ENCODE peak calls at places on chromosome 14, in seven cellular contexts. One of them, this sample, is unnamed.

GRCh38 chr14:76976623-76977005 is 51.9 kb downstream of the IRF2BPL start:
- DNase-seq in GM12892: no peak
- DNase-seq in GM12878: no peak
- DNase-seq in K562: no peak
- DNase-seq in HepG2: no peak
- DNase-seq in SK-N-SH: no peak
- DNase-seq in H1: no peak
- DNase-seq in this sample: no peak

GRCh38 chr14:91125271-91125661 is 11.4 kb downstream of the DGLUCY start:
- DNase-seq in GM12892: no peak
- DNase-seq in GM12878: no peak
- DNase-seq in K562: no peak
- DNase-seq in HepG2: no peak
- DNase-seq in SK-N-SH: no peak
- DNase-seq in H1: no peak
- DNase-seq in this sample: no peak

GRCh38 chr14:78016532-78016931 is 153.6 kb upstream of the NRXN3 start:
- DNase-seq in GM12892: no peak
- DNase-seq in GM12878: no peak
- DNase-seq in K562: no peak
- DNase-seq in HepG2: no peak
- DNase-seq in SK-N-SH: no peak
- DNase-seq in H1: no peak
- DNase-seq in this sample: no peak

GRCh38 chr14:23559010-23559920 is 3.2 kb downstream of the THTPA start:
- DNase-seq in GM12892: no peak
- DNase-seq in GM12878: no peak
- DNase-seq in K562: peak
- DNase-seq in HepG2: peak
- DNase-seq in SK-N-SH: peak
- DNase-seq in H1: no peak
- DNase-seq in this sample: no peak

GRCh38 chr14:94392510-94392935 is 4.1 kb upstream of the SERPINA1 start:
- DNase-seq in GM12892: no peak
- DNase-seq in GM12878: peak
- DNase-seq in K562: no peak
- DNase-seq in HepG2: peak
- DNase-seq in SK-N-SH: no peak
- DNase-seq in H1: no peak
- DNase-seq in this sample: no peak

GRCh38 chr14:72679106-72679505 is 214.8 kb downstream of the DPF3 start:
- DNase-seq in GM12892: no peak
- DNase-seq in GM12878: no peak
- DNase-seq in K562: no peak
- DNase-seq in HepG2: no peak
- DNase-seq in SK-N-SH: peak
- DNase-seq in H1: no peak
- DNase-seq in this sample: no peak

GRCh38 chr14:90522585-90523191 is 125.9 kb downstream of the CALM1 start:
- DNase-seq in GM12892: no peak
- DNase-seq in GM12878: no peak
- DNase-seq in K562: no peak
- DNase-seq in HepG2: no peak
- DNase-seq in SK-N-SH: peak
- DNase-seq in H1: no peak
- DNase-seq in this sample: no peak

GRCh38 chr14:95361373-95362179 is 41.9 kb upstream of the CLMN start:
- DNase-seq in GM12892: peak
- DNase-seq in GM12878: no peak
- DNase-seq in K562: peak
- DNase-seq in HepG2: no peak
- DNase-seq in SK-N-SH: peak
- DNase-seq in H1: peak
- DNase-seq in this sample: peak

GRCh38 chr14:52315355-52315718 is 1.2 kb downstream of the PTGER2 start:
- DNase-seq in GM12892: no peak
- DNase-seq in GM12878: no peak
- DNase-seq in K562: no peak
- DNase-seq in HepG2: no peak
- DNase-seq in SK-N-SH: no peak
- DNase-seq in H1: no peak
- DNase-seq in this sample: no peak

GRCh38 chr14:74867673-74868072 is 8.3 kb downstream of the PROX2 start:
- DNase-seq in GM12892: no peak
- DNase-seq in GM12878: no peak
- DNase-seq in K562: no peak
- DNase-seq in HepG2: no peak
- DNase-seq in SK-N-SH: peak
- DNase-seq in H1: no peak
- DNase-seq in this sample: no peak

GRCh38 chr14:52044791-52045522 is 23.9 kb downstream of the NID2 start:
- DNase-seq in GM12892: no peak
- DNase-seq in GM12878: no peak
- DNase-seq in K562: no peak
- DNase-seq in HepG2: no peak
- DNase-seq in SK-N-SH: no peak
- DNase-seq in H1: no peak
- DNase-seq in this sample: no peak

GRCh38 chr14:28577711-28578131 is 188.9 kb upstream of the FOXG1 start:
- DNase-seq in GM12892: no peak
- DNase-seq in GM12878: no peak
- DNase-seq in K562: no peak
- DNase-seq in HepG2: no peak
- DNase-seq in SK-N-SH: no peak
- DNase-seq in H1: no peak
- DNase-seq in this sample: no peak

GRCh38 chr14:45252356-45253069 is 489 bp downstream of the MIS18BP1 start:
- DNase-seq in GM12892: no peak
- DNase-seq in GM12878: no peak
- DNase-seq in K562: no peak
- DNase-seq in HepG2: no peak
- DNase-seq in SK-N-SH: peak
- DNase-seq in H1: no peak
- DNase-seq in this sample: no peak

GRCh38 chr14:67900188-67900587 is 80.6 kb downstream of the RAD51B start:
- DNase-seq in GM12892: no peak
- DNase-seq in GM12878: no peak
- DNase-seq in K562: no peak
- DNase-seq in HepG2: no peak
- DNase-seq in SK-N-SH: no peak
- DNase-seq in H1: no peak
- DNase-seq in this sample: no peak

GRCh38 chr14:76904100-76904739 is 78.0 kb downstream of the LRRC74A start:
- DNase-seq in GM12892: no peak
- DNase-seq in GM12878: no peak
- DNase-seq in K562: no peak
- DNase-seq in HepG2: no peak
- DNase-seq in SK-N-SH: peak
- DNase-seq in H1: no peak
- DNase-seq in this sample: no peak

GRCh38 chr14:89681086-89682018 is 264.3 kb upstream of the FOXN3 start:
- DNase-seq in GM12892: peak
- DNase-seq in GM12878: peak
- DNase-seq in K562: no peak
- DNase-seq in HepG2: no peak
- DNase-seq in SK-N-SH: no peak
- DNase-seq in H1: no peak
- DNase-seq in this sample: no peak

GRCh38 chr14:88554458-88555286 is at the start of gene PTPN21:
- DNase-seq in GM12892: peak
- DNase-seq in GM12878: no peak
- DNase-seq in K562: peak
- DNase-seq in HepG2: peak
- DNase-seq in SK-N-SH: peak
- DNase-seq in H1: no peak
- DNase-seq in this sample: peak

GRCh38 chr14:32657081-32657480 is 281.6 kb upstream of the NPAS3 start:
- DNase-seq in GM12892: no peak
- DNase-seq in GM12878: peak
- DNase-seq in K562: no peak
- DNase-seq in HepG2: peak
- DNase-seq in SK-N-SH: no peak
- DNase-seq in H1: no peak
- DNase-seq in this sample: no peak

GRCh38 chr14:54669759-54670630 is 103.1 kb downstream of the SAMD4A start:
- DNase-seq in GM12892: no peak
- DNase-seq in GM12878: no peak
- DNase-seq in K562: no peak
- DNase-seq in HepG2: no peak
- DNase-seq in SK-N-SH: no peak
- DNase-seq in H1: no peak
- DNase-seq in this sample: no peak

GRCh38 chr14:42884100-42884499 is 1277.4 kb downstream of the LRFN5 start:
- DNase-seq in GM12892: no peak
- DNase-seq in GM12878: no peak
- DNase-seq in K562: no peak
- DNase-seq in HepG2: no peak
- DNase-seq in SK-N-SH: no peak
- DNase-seq in H1: no peak
- DNase-seq in this sample: no peak

GRCh38 chr14:64788706-64789105 is 84.5 kb downstream of the PLEKHG3 start:
- DNase-seq in GM12892: no peak
- DNase-seq in GM12878: no peak
- DNase-seq in K562: no peak
- DNase-seq in HepG2: no peak
- DNase-seq in SK-N-SH: no peak
- DNase-seq in H1: no peak
- DNase-seq in this sample: no peak

GRCh38 chr14:72416892-72417291 is 477.0 kb downstream of the DPF3 start:
- DNase-seq in GM12892: no peak
- DNase-seq in GM12878: peak
- DNase-seq in K562: no peak
- DNase-seq in HepG2: peak
- DNase-seq in SK-N-SH: peak
- DNase-seq in H1: no peak
- DNase-seq in this sample: no peak

GRCh38 chr14:50061664-50062437 is 54.5 kb downstream of the VCPKMT start:
- DNase-seq in GM12892: peak
- DNase-seq in GM12878: peak
- DNase-seq in K562: no peak
- DNase-seq in HepG2: peak
- DNase-seq in SK-N-SH: peak
- DNase-seq in H1: no peak
- DNase-seq in this sample: peak

GRCh38 chr14:95545769-95546168 is 10.9 kb downstream of the GLRX5 start:
- DNase-seq in GM12892: no peak
- DNase-seq in GM12878: no peak
- DNase-seq in K562: no peak
- DNase-seq in HepG2: no peak
- DNase-seq in SK-N-SH: no peak
- DNase-seq in H1: no peak
- DNase-seq in this sample: no peak

GRCh38 chr14:82854851-82855250 is 1321.2 kb upstream of the SEL1L start:
- DNase-seq in GM12892: no peak
- DNase-seq in GM12878: no peak
- DNase-seq in K562: no peak
- DNase-seq in HepG2: no peak
- DNase-seq in SK-N-SH: no peak
- DNase-seq in H1: no peak
- DNase-seq in this sample: no peak

GRCh38 chr14:82861321-82861720 is 1327.7 kb upstream of the SEL1L start:
- DNase-seq in GM12892: no peak
- DNase-seq in GM12878: no peak
- DNase-seq in K562: no peak
- DNase-seq in HepG2: no peak
- DNase-seq in SK-N-SH: no peak
- DNase-seq in H1: no peak
- DNase-seq in this sample: no peak

GRCh38 chr14:82854131-82854530 is 1320.5 kb upstream of the SEL1L start:
- DNase-seq in GM12892: no peak
- DNase-seq in GM12878: no peak
- DNase-seq in K562: no peak
- DNase-seq in HepG2: no peak
- DNase-seq in SK-N-SH: no peak
- DNase-seq in H1: no peak
- DNase-seq in this sample: no peak

GRCh38 chr14:82855912-82856381 is 1322.3 kb upstream of the SEL1L start:
- DNase-seq in GM12892: no peak
- DNase-seq in GM12878: no peak
- DNase-seq in K562: no peak
- DNase-seq in HepG2: no peak
- DNase-seq in SK-N-SH: peak
- DNase-seq in H1: no peak
- DNase-seq in this sample: no peak
- TF ChIP-seq TAF1 in GM12892: no peak
- TF ChIP-seq TAF1 in GM12878: no peak
- TF ChIP-seq TAF1 in K562: no peak
- TF ChIP-seq TAF1 in HepG2: no peak
- TF ChIP-seq TAF1 in SK-N-SH: no peak
- TF ChIP-seq TAF1 in H1: no peak
- TF ChIP-seq TAF1 in this sample: no peak

GRCh38 chr14:104800600-104801283 is at the start of gene ZBTB42:
- DNase-seq in GM12892: peak
- DNase-seq in GM12878: no peak
- DNase-seq in K562: no peak
- DNase-seq in HepG2: peak
- DNase-seq in SK-N-SH: peak
- DNase-seq in H1: no peak
- DNase-seq in this sample: peak
- TF ChIP-seq TAF1 in GM12892: no peak
- TF ChIP-seq TAF1 in GM12878: no peak
- TF ChIP-seq TAF1 in K562: no peak
- TF ChIP-seq TAF1 in HepG2: no peak
- TF ChIP-seq TAF1 in SK-N-SH: no peak
- TF ChIP-seq TAF1 in H1: no peak
- TF ChIP-seq TAF1 in this sample: no peak

GRCh38 chr14:99612737-99613330 is 8.8 kb upstream of the CCDC85C start:
- DNase-seq in GM12892: no peak
- DNase-seq in GM12878: no peak
- DNase-seq in K562: no peak
- DNase-seq in HepG2: no peak
- DNase-seq in SK-N-SH: no peak
- DNase-seq in H1: no peak
- DNase-seq in this sample: no peak
- TF ChIP-seq TAF1 in GM12892: no peak
- TF ChIP-seq TAF1 in GM12878: no peak
- TF ChIP-seq TAF1 in K562: no peak
- TF ChIP-seq TAF1 in HepG2: no peak
- TF ChIP-seq TAF1 in SK-N-SH: no peak
- TF ChIP-seq TAF1 in H1: no peak
- TF ChIP-seq TAF1 in this sample: no peak

DNA sequence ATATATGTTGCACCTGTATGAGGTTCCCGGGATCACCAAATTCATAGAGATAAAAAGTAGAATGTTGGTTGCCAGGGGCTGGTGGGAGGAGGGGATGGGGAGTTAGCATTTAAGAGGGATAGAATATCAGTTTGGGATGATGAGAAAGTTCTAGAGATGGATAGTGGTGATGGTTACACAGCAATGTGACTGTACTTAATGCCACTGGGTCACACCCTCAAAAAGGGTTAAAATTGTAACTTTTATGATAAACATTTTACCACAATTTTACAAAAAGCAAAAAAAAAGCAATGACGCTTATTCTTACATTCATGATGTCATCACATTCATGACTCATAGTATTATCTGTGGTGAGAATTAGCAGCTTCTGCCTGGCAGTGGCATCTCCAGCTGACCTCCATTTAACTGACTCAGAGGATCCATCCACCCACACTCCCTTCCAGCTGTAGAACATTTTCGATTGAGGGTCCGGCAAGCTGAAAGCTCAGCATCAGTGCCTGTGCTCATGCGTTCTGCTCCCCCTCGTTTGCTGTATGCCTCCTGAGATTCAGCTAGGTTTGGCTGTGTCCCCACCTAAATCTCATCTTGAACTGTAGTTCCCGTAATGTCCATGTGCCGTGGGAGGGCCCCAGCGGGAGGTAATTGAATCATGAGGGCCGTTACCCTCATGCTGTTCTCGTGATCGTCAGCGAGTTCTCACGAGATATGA is 64.8 kb upstream of the TMEM260 start:
- DNase-seq in GM12892: no peak
- DNase-seq in GM12878: no peak
- DNase-seq in K562: peak
- DNase-seq in HepG2: no peak
- DNase-seq in SK-N-SH: no peak
- DNase-seq in H1: no peak
- DNase-seq in this sample: no peak
- TF ChIP-seq TAF1 in GM12892: no peak
- TF ChIP-seq TAF1 in GM12878: no peak
- TF ChIP-seq TAF1 in K562: no peak
- TF ChIP-seq TAF1 in HepG2: no peak
- TF ChIP-seq TAF1 in SK-N-SH: no peak
- TF ChIP-seq TAF1 in H1: no peak
- TF ChIP-seq TAF1 in this sample: no peak

This sample was measured in GM12891.